ENCODE peak calls at places on chromosomes 13 and 19, in seven cellular contexts. Z is body of pancreas, J is prostate gland, W is uterus, F is esophagus squamous epithelium, I is Panc1, E is pancreas. H is an unnamed sample.

GRCh38 chr13:108917581-108917980 is 288.2 kb downstream of the MYO16 start:
- DNase-seq in Z (no peak), J (no peak), W (no peak), F (no peak), I (no peak), E (no peak), H (no peak)

GRCh38 chr13:52010890-52011689 is at the start of gene ATP7B:
- DNase-seq in Z (no peak), J (no peak), W (peak; percentile 24), F (no peak), I (no peak), E (peak; percentile 46), H (no peak)

GRCh38 chr13:83024955-83025594 is 857.2 kb downstream of the SLITRK1 start:
- DNase-seq in Z (no peak), J (no peak), W (no peak), F (no peak), I (no peak), E (peak; percentile 26), H (no peak)

GRCh38 chr19:38004100-38004504 is 97.1 kb downstream of the SIPA1L3 start:
- DNase-seq in Z (no peak), J (no peak), W (no peak), F (no peak), I (no peak), E (no peak), H (no peak)

GRCh38 chr13:43626994-43627393 is 159.8 kb downstream of the ENOX1 start:
- DNase-seq in Z (no peak), J (no peak), W (no peak), F (no peak), I (no peak), E (no peak), H (no peak)

GRCh38 chr13:27321619-27322385 is 51.2 kb downstream of the RASL11A start:
- DNase-seq in Z (no peak), J (no peak), W (no peak), F (no peak), I (no peak), E (no peak), H (no peak)

GRCh38 chr13:102400619-102401125 is 1.2 kb downstream of the FGF14 start:
- DNase-seq in Z (peak; percentile 31), J (no peak), W (peak; percentile 22), F (no peak), I (no peak), E (peak; percentile 74), H (no peak)

GRCh38 chr13:97856001-97856675 is 97.3 kb upstream of the IPO5 start:
- DNase-seq in Z (peak; percentile 22), J (no peak), W (peak; percentile 70), F (no peak), I (no peak), E (no peak), H (no peak)

GRCh38 chr19:991174-991931 is 7.2 kb downstream of the WDR18 start:
- DNase-seq in Z (no peak), J (no peak), W (peak; percentile 23), F (no peak), I (no peak), E (peak; percentile 81), H (no peak)

GRCh38 chr19:39223703-39224279 is 19.7 kb upstream of the SYCN start:
- DNase-seq in Z (no peak), J (no peak), W (no peak), F (no peak), I (no peak), E (no peak), H (no peak)

GRCh38 chr19:42303876-42304275 is 1.5 kb upstream of the PAFAH1B3 start:
- DNase-seq in Z (no peak), J (no peak), W (no peak), F (no peak), I (no peak), E (no peak), H (no peak)

GRCh38 chr19:18349524-18350128 is 9.2 kb downstream of the PGPEP1 start:
- DNase-seq in Z (peak; percentile 71), J (peak; percentile 42), W (peak; percentile 58), F (no peak), I (no peak), E (peak; percentile 79), H (no peak)

GRCh38 chr19:46371371-46371901 is 24.5 kb downstream of the PPP5C start:
- DNase-seq in Z (peak; percentile 10), J (no peak), W (no peak), F (no peak), I (no peak), E (no peak), H (no peak)

GRCh38 chr19:664913-665443 is 2.0 kb upstream of the RNF126 start:
- DNase-seq in Z (peak; percentile 83), J (peak; percentile 65), W (peak; percentile 83), F (no peak), I (no peak), E (peak; percentile 91), H (peak; percentile 41)

GRCh38 chr19:460877-461609 is at the start of gene SHC2:
- DNase-seq in Z (peak; percentile 77), J (peak; percentile 18), W (peak; percentile 57), F (no peak), I (no peak), E (peak; percentile 84), H (no peak)

GRCh38 chr19:16001481-16002312 is 52.9 kb downstream of the OR10H4 start:
- DNase-seq in Z (peak; percentile 29), J (peak; percentile 15), W (peak; percentile 46), F (no peak), I (no peak), E (no peak), H (no peak)

GRCh38 chr13:28376604-28377003 is 118.3 kb downstream of the FLT1 start:
- DNase-seq in Z (no peak), J (no peak), W (no peak), F (no peak), I (no peak), E (no peak), H (no peak)

GRCh38 chr13:101417043-101417406 is 717 bp upstream of the NALCN start:
- DNase-seq in Z (no peak), J (no peak), W (no peak), F (no peak), I (no peak), E (no peak), H (no peak)

GRCh38 chr19:50162988-50163387 is at the start of gene IZUMO2:
- DNase-seq in Z (no peak), J (no peak), W (no peak), F (no peak), I (no peak), E (peak; percentile 44), H (no peak)

GRCh38 chr19:17236414-17236716 is 9.4 kb downstream of the NR2F6 start:
- DNase-seq in Z (no peak), J (no peak), W (no peak), F (no peak), I (no peak), E (no peak), H (no peak)

GRCh38 chr13:23656637-23657036 is 86.4 kb downstream of the TNFRSF19 start:
- DNase-seq in Z (no peak), J (no peak), W (no peak), F (no peak), I (no peak), E (no peak), H (no peak)

GRCh38 chr19:5048091-5048726 is 79.3 kb downstream of the KDM4B start:
- DNase-seq in Z (peak; percentile 84), J (peak; percentile 79), W (peak; percentile 87), F (no peak), I (no peak), E (peak; percentile 92), H (peak; percentile 37)

GRCh38 chr19:5803752-5804515 is 933 bp upstream of the NRTN start:
- DNase-seq in Z (peak; percentile 96), J (peak; percentile 79), W (peak; percentile 75), F (no peak), I (peak; percentile 56), E (peak; percentile 96), H (no peak)

GRCh38 chr19:34253711-34254551 is 423 bp upstream of the GARRE1 start:
- DNase-seq in Z (peak; percentile 88), J (no peak), W (peak; percentile 83), F (peak; percentile 32), I (no peak), E (peak; percentile 95), H (peak; percentile 16)

GRCh38 chr13:33722216-33722900 is 95.6 kb upstream of the RFC3 start:
- DNase-seq in Z (no peak), J (no peak), W (no peak), F (no peak), I (no peak), E (no peak), H (no peak)
- H3K27ac ChIP-seq in Z (no peak overlapping the region), J (peak overlapping the region; percentile 26), W (peak overlapping the region; percentile 79), F (peak overlapping the region; percentile 68), I (peak overlapping the region; percentile 57), E (peak overlapping the region; percentile 11), H (peak overlapping the region; percentile 60)

DNA sequence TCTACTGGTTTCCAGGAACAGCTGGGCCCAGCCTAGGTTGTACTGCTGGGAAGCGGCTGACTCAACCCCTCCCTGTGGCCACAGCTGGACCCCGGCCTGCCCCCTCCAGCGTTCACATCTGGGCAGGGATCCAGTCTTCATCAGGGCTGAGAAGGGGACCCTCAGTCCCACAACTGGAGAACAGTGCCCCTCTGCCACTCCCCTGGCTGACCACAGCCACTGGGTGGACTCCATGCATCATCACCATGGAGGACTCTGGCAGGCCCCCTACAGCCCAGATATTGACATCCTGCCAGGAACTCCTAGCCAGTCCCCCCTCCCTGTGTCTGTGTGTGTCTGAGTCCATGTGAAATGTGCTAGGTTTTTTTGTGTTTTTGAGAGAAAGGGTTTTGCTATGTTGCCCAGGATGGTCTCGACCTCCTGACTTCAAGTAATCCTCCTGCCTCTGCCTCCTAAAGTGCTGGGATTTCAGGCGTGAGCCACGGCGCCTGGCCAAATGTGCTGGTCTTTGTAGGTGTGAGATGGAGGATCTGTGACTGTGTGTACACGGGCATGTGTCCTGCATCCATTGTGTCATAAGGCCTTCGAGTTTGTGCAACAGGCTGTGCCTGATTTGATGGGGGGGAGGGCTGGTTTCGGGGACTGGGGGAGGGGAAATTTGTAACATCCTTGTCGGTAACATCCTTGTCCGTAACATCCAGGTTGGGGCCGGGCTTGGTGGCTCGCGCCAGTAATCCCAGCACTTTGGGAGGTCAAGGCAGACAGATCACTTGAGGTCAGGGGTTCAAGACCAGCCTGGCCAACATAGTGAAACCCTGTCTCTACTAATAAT is 4.0 kb upstream of the HOOK2 start:
- DNase-seq in Z (no peak), J (no peak), W (peak; percentile 75), F (no peak), I (no peak), E (no peak), H (no peak)
- H3K4me3 ChIP-seq in Z (no peak overlapping the region), J (no peak overlapping the region), W (peak overlapping the region; percentile 48), F (peak overlapping the region; percentile 71), I (peak overlapping the region; percentile 81), E (peak overlapping the region; percentile 84), H (peak overlapping the region; percentile 85)

GRCh38 chr13:99992376-99992775 is 10.8 kb downstream of the ZIC2 start:
- DNase-seq in Z (no peak), J (no peak), W (no peak), F (no peak), I (no peak), E (no peak), H (no peak)
- H3K27me3 ChIP-seq in Z (peaks cover 97% of the 10 kb centered on the region), J (peaks cover 91% of the 10 kb centered on the region), W (peaks cover 44% of the 10 kb centered on the region), F (peaks cover 81% of the 10 kb centered on the region), I (no peaks in the 10 kb centered on the region), E (peaks cover 49% of the 10 kb centered on the region), H (peaks cover 78% of the 10 kb centered on the region)

DNA sequence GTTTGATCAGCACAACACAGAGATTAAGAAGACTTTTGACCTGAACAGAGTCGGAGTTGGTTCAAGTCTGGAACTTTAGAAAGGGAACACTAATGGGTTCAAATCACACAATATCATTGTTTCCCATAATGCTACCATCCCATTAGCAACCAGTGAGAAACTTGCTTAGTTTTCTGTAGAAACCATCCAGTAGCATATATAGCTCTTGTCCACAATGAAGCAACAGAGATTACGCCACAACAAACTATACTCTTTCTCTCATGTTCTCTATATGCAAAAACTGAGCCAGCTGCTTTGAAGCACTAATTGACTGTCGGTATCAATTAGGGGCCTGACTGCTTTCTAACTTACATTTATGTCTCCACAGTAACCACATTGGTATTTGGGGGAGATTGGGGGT is 376.9 kb upstream of the SPRY2 start:
- DNase-seq in Z (no peak), J (no peak), W (no peak), F (no peak), I (no peak), E (no peak), H (no peak)
- H3K27ac ChIP-seq in Z (no peak overlapping the region), J (no peak overlapping the region), W (no peak overlapping the region), F (no peak overlapping the region), I (no peak overlapping the region), E (no peak overlapping the region), H (no peak overlapping the region)